ENCODE peak calls at places on chromosomes 1 and 21, in seven cellular contexts. One of them, this sample, is unnamed.

GRCh38 chr21:26846036-26846931 is 1.1 kb upstream of the ADAMTS1 start:
- DNase-seq in PC-9: no peak
- DNase-seq in mammary epithelial cell: peak
- DNase-seq in adrenal gland: peak
- DNase-seq in lower lobe of right lung: peak
- DNase-seq in cardiac muscle cell: peak
- DNase-seq in tibial nerve: peak
- DNase-seq in this sample: peak

GRCh38 chr1:50047916-50048694 is 24.4 kb upstream of the AGBL4 start:
- DNase-seq in PC-9: no peak
- DNase-seq in mammary epithelial cell: no peak
- DNase-seq in adrenal gland: peak
- DNase-seq in lower lobe of right lung: no peak
- DNase-seq in cardiac muscle cell: no peak
- DNase-seq in tibial nerve: no peak
- DNase-seq in this sample: no peak

GRCh38 chr1:9658186-9658585 is 6.7 kb downstream of the PIK3CD start:
- DNase-seq in PC-9: no peak
- DNase-seq in mammary epithelial cell: no peak
- DNase-seq in adrenal gland: no peak
- DNase-seq in lower lobe of right lung: no peak
- DNase-seq in cardiac muscle cell: no peak
- DNase-seq in tibial nerve: no peak
- DNase-seq in this sample: no peak

GRCh38 chr1:58779837-58780585 is 3.8 kb downstream of the JUN start:
- DNase-seq in PC-9: peak
- DNase-seq in mammary epithelial cell: peak
- DNase-seq in adrenal gland: peak
- DNase-seq in lower lobe of right lung: no peak
- DNase-seq in cardiac muscle cell: peak
- DNase-seq in tibial nerve: peak
- DNase-seq in this sample: no peak

GRCh38 chr1:115469703-115470476 is 131.8 kb upstream of the NGF start:
- DNase-seq in PC-9: peak
- DNase-seq in mammary epithelial cell: peak
- DNase-seq in adrenal gland: peak
- DNase-seq in lower lobe of right lung: peak
- DNase-seq in cardiac muscle cell: peak
- DNase-seq in tibial nerve: peak
- DNase-seq in this sample: peak

GRCh38 chr1:85495556-85495955 is 30.6 kb upstream of the DDAH1 start:
- DNase-seq in PC-9: peak
- DNase-seq in mammary epithelial cell: peak
- DNase-seq in adrenal gland: no peak
- DNase-seq in lower lobe of right lung: peak
- DNase-seq in cardiac muscle cell: no peak
- DNase-seq in tibial nerve: no peak
- DNase-seq in this sample: no peak

GRCh38 chr1:13760921-13761320 is 60.9 kb downstream of the PRDM2 start:
- DNase-seq in PC-9: no peak
- DNase-seq in mammary epithelial cell: no peak
- DNase-seq in adrenal gland: no peak
- DNase-seq in lower lobe of right lung: no peak
- DNase-seq in cardiac muscle cell: no peak
- DNase-seq in tibial nerve: no peak
- DNase-seq in this sample: no peak

GRCh38 chr1:201748331-201748730 is 80.6 kb upstream of the IPO9 start:
- DNase-seq in PC-9: peak
- DNase-seq in mammary epithelial cell: peak
- DNase-seq in adrenal gland: no peak
- DNase-seq in lower lobe of right lung: no peak
- DNase-seq in cardiac muscle cell: peak
- DNase-seq in tibial nerve: no peak
- DNase-seq in this sample: no peak

GRCh38 chr1:77652970-77653516 is 29.4 kb downstream of the ZZZ3 start:
- DNase-seq in PC-9: no peak
- DNase-seq in mammary epithelial cell: no peak
- DNase-seq in adrenal gland: no peak
- DNase-seq in lower lobe of right lung: no peak
- DNase-seq in cardiac muscle cell: no peak
- DNase-seq in tibial nerve: no peak
- DNase-seq in this sample: no peak

GRCh38 chr1:113912594-113913311 is 7.6 kb downstream of the DCLRE1B start:
- DNase-seq in PC-9: no peak
- DNase-seq in mammary epithelial cell: no peak
- DNase-seq in adrenal gland: peak
- DNase-seq in lower lobe of right lung: no peak
- DNase-seq in cardiac muscle cell: peak
- DNase-seq in tibial nerve: no peak
- DNase-seq in this sample: no peak

GRCh38 chr1:161499099-161500078 is 5.9 kb upstream of the FCGR2A start:
- DNase-seq in PC-9: no peak
- DNase-seq in mammary epithelial cell: no peak
- DNase-seq in adrenal gland: no peak
- DNase-seq in lower lobe of right lung: no peak
- DNase-seq in cardiac muscle cell: peak
- DNase-seq in tibial nerve: peak
- DNase-seq in this sample: no peak

GRCh38 chr1:25011966-25012625 is 82.0 kb upstream of the RUNX3 start:
- DNase-seq in PC-9: no peak
- DNase-seq in mammary epithelial cell: no peak
- DNase-seq in adrenal gland: no peak
- DNase-seq in lower lobe of right lung: no peak
- DNase-seq in cardiac muscle cell: no peak
- DNase-seq in tibial nerve: no peak
- DNase-seq in this sample: no peak

GRCh38 chr1:221837886-221838285 is 96.0 kb upstream of the DUSP10 start:
- DNase-seq in PC-9: no peak
- DNase-seq in mammary epithelial cell: no peak
- DNase-seq in adrenal gland: no peak
- DNase-seq in lower lobe of right lung: no peak
- DNase-seq in cardiac muscle cell: no peak
- DNase-seq in tibial nerve: no peak
- DNase-seq in this sample: no peak

GRCh38 chr1:223726380-223727001 is 14.2 kb downstream of the CAPN2 start:
- DNase-seq in PC-9: peak
- DNase-seq in mammary epithelial cell: peak
- DNase-seq in adrenal gland: peak
- DNase-seq in lower lobe of right lung: peak
- DNase-seq in cardiac muscle cell: peak
- DNase-seq in tibial nerve: peak
- DNase-seq in this sample: peak

GRCh38 chr1:24965571-24965930 is 35.5 kb upstream of the RUNX3 start:
- DNase-seq in PC-9: no peak
- DNase-seq in mammary epithelial cell: no peak
- DNase-seq in adrenal gland: no peak
- DNase-seq in lower lobe of right lung: no peak
- DNase-seq in cardiac muscle cell: no peak
- DNase-seq in tibial nerve: no peak
- DNase-seq in this sample: no peak

GRCh38 chr21:29481081-29481480 is 182.4 kb downstream of the BACH1 start:
- DNase-seq in PC-9: no peak
- DNase-seq in mammary epithelial cell: no peak
- DNase-seq in adrenal gland: no peak
- DNase-seq in lower lobe of right lung: no peak
- DNase-seq in cardiac muscle cell: no peak
- DNase-seq in tibial nerve: no peak
- DNase-seq in this sample: no peak

GRCh38 chr1:21273743-21274142 is 16.5 kb downstream of the ECE1 start:
- DNase-seq in PC-9: no peak
- DNase-seq in mammary epithelial cell: no peak
- DNase-seq in adrenal gland: no peak
- DNase-seq in lower lobe of right lung: no peak
- DNase-seq in cardiac muscle cell: no peak
- DNase-seq in tibial nerve: peak
- DNase-seq in this sample: no peak
- H3K27ac ChIP-seq in PC-9: no peak
- H3K27ac ChIP-seq in mammary epithelial cell: no peak
- H3K27ac ChIP-seq in adrenal gland: peak
- H3K27ac ChIP-seq in lower lobe of right lung: no peak
- H3K27ac ChIP-seq in cardiac muscle cell: no peak
- H3K27ac ChIP-seq in tibial nerve: peak
- H3K27ac ChIP-seq in this sample: no peak

GRCh38 chr1:228143480-228144212 is 3.6 kb downstream of the GUK1 start:
- DNase-seq in PC-9: no peak
- DNase-seq in mammary epithelial cell: no peak
- DNase-seq in adrenal gland: no peak
- DNase-seq in lower lobe of right lung: no peak
- DNase-seq in cardiac muscle cell: no peak
- DNase-seq in tibial nerve: no peak
- DNase-seq in this sample: no peak
- H3K27ac ChIP-seq in PC-9: no peak
- H3K27ac ChIP-seq in mammary epithelial cell: no peak
- H3K27ac ChIP-seq in adrenal gland: no peak
- H3K27ac ChIP-seq in lower lobe of right lung: no peak
- H3K27ac ChIP-seq in cardiac muscle cell: no peak
- H3K27ac ChIP-seq in tibial nerve: no peak
- H3K27ac ChIP-seq in this sample: peak

DNA sequence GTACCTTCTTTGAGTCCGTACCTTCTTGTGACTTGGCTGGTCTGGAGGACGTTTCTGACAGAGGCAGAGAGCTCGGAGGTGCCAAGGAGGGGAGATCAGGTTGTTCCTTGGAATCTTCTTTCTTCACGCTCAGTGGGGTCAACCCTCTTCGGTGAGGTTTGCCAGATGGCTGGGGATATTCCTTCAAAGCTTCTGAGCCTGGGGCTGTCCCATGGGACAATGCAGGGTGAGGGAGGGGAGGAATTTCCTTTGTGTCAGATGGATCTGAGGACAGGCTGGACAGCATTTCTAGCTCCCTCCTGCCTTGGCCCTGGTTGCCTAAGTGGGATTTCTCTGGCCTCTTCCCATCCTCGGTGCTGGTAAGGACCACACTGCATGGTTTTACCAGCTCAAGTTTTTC is 95.5 kb upstream of the EDN2 start:
- DNase-seq in PC-9: no peak
- DNase-seq in mammary epithelial cell: no peak
- DNase-seq in adrenal gland: no peak
- DNase-seq in lower lobe of right lung: no peak
- DNase-seq in cardiac muscle cell: no peak
- DNase-seq in tibial nerve: no peak
- DNase-seq in this sample: no peak
- H3K27ac ChIP-seq in PC-9: no peak
- H3K27ac ChIP-seq in mammary epithelial cell: no peak
- H3K27ac ChIP-seq in adrenal gland: no peak
- H3K27ac ChIP-seq in lower lobe of right lung: no peak
- H3K27ac ChIP-seq in cardiac muscle cell: no peak
- H3K27ac ChIP-seq in tibial nerve: no peak
- H3K27ac ChIP-seq in this sample: no peak

GRCh38 chr1:170414989-170415733 is 116.8 kb upstream of the GORAB start:
- DNase-seq in PC-9: no peak
- DNase-seq in mammary epithelial cell: no peak
- DNase-seq in adrenal gland: no peak
- DNase-seq in lower lobe of right lung: no peak
- DNase-seq in cardiac muscle cell: peak
- DNase-seq in tibial nerve: peak
- DNase-seq in this sample: no peak

GRCh38 chr1:170410391-170411146 is 121.4 kb upstream of the GORAB start:
- DNase-seq in PC-9: no peak
- DNase-seq in mammary epithelial cell: peak
- DNase-seq in adrenal gland: no peak
- DNase-seq in lower lobe of right lung: no peak
- DNase-seq in cardiac muscle cell: peak
- DNase-seq in tibial nerve: peak
- DNase-seq in this sample: no peak

DNA sequence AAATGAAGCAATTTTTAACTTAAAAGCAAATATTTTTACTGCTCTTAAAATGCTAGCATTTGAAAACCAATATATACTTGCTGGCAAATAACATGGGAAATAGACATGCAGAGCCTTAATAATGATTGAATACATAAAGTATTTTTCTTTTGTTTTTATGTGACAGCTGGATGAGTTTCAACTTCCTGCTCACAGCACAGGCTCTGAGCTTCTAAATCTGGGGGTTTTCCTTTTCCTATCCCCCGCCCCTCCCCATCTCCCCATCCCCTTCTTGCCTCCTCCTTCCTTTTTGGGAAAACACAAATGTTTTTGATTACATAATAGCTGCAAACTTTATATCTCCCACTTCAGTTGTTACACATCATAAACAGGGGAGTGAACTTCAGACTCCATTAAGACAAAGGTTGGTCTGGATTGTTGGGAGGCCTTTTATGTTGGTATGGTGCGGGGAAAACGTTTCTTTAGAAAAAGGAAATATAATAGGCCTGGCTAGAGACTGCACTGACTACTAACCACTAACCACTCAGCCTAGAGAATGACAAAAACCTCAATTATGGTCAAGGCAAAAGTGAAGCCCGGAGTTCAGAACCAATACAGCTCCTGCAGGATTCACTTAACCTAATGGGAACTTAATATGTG is 116.1 kb upstream of the GORAB start:
- DNase-seq in PC-9: no peak
- DNase-seq in mammary epithelial cell: no peak
- DNase-seq in adrenal gland: no peak
- DNase-seq in lower lobe of right lung: no peak
- DNase-seq in cardiac muscle cell: peak
- DNase-seq in tibial nerve: no peak
- DNase-seq in this sample: no peak
- H3K27ac ChIP-seq in PC-9: no peak
- H3K27ac ChIP-seq in mammary epithelial cell: no peak
- H3K27ac ChIP-seq in adrenal gland: no peak
- H3K27ac ChIP-seq in lower lobe of right lung: no peak
- H3K27ac ChIP-seq in cardiac muscle cell: no peak
- H3K27ac ChIP-seq in tibial nerve: peak
- H3K27ac ChIP-seq in this sample: no peak

DNA sequence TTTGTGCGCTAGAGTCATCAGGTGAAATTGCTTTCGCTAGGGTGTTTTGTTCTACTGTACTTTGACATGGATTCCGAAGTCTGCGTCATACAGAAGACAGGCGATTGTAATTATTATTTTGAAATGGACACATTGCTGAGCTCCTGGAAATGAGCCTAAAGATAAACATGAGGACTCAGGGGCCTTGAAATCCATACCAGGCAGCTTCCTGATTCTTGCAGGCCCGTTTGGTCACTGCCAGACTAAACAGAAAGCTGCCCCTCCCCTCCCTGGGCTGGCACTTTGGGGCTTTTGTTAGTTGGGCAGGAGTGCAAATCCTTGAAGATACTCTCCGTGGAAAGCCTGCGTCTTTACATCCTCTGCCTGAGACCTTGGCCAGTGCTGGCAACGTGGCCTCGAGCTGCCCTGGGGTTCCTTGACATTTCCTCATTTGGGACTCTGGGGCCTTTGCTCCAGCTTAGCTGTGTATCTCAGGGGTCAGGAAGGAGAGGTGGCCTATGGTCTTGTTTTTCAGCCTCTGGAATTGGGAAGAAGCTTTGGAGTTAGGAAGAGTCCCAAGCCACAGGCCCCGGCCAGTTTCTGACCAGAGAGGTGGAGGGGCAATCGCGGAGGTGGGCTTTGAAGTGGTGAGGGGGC is 26.9 kb upstream of the KCNE2 start:
- DNase-seq in PC-9: no peak
- DNase-seq in mammary epithelial cell: no peak
- DNase-seq in adrenal gland: peak
- DNase-seq in lower lobe of right lung: no peak
- DNase-seq in cardiac muscle cell: peak
- DNase-seq in tibial nerve: no peak
- DNase-seq in this sample: no peak
- H3K27ac ChIP-seq in PC-9: no peak
- H3K27ac ChIP-seq in mammary epithelial cell: no peak
- H3K27ac ChIP-seq in adrenal gland: peak
- H3K27ac ChIP-seq in lower lobe of right lung: no peak
- H3K27ac ChIP-seq in cardiac muscle cell: no peak
- H3K27ac ChIP-seq in tibial nerve: no peak
- H3K27ac ChIP-seq in this sample: no peak